ENCODE peak calls at places on chromosomes 12 and 14, in five cellular contexts. K, B, T, L and Y are unnamed samples.

GRCh38 chr12:2959508-2960431 is 573 bp downstream of the TEAD4 start:
- DNase-seq in L (peak), T (peak), B (peak), K (no peak), Y (peak)

GRCh38 chr12:21851151-21851550 is 76.6 kb upstream of the KCNJ8 start:
- DNase-seq in L (no peak), T (no peak), K (no peak), B (no peak), Y (no peak)

GRCh38 chr12:2179953-2180736 is 127.4 kb downstream of the CACNA1C start:
- DNase-seq in T (no peak), K (no peak), L (no peak), B (no peak), Y (no peak)

GRCh38 chr12:52402873-52403510 is 3.1 kb downstream of the KRT82 start:
- DNase-seq in B (no peak), T (no peak), K (no peak), L (no peak), Y (no peak)

GRCh38 chr14:58846682-58847465 is 209.1 kb downstream of the DACT1 start:
- DNase-seq in T (no peak), L (no peak), B (no peak), K (no peak), Y (no peak)

GRCh38 chr14:103770902-103771301 is 55.3 kb downstream of the ZFYVE21 start:
- DNase-seq in T (no peak), K (no peak), B (no peak), L (no peak), Y (no peak)

GRCh38 chr12:1583421-1584078 is 10.8 kb downstream of the FBXL14 start:
- DNase-seq in K (peak), T (peak), L (peak), B (no peak), Y (peak)

GRCh38 chr14:49623941-49624806 is 3.6 kb downstream of the MGAT2 start:
- DNase-seq in T (no peak), B (no peak), K (no peak), L (peak), Y (no peak)

GRCh38 chr14:23137221-23138172 is 18.4 kb upstream of the CEBPE start:
- DNase-seq in K (no peak), B (no peak), L (no peak), T (no peak), Y (no peak)

GRCh38 chr14:58777541-58777979 is 139.8 kb downstream of the DACT1 start:
- DNase-seq in K (no peak), T (no peak), L (no peak), B (no peak), Y (no peak)

GRCh38 chr12:70652451-70652850 is 15.2 kb upstream of the PTPRB start:
- DNase-seq in B (no peak), K (no peak), L (no peak), T (no peak), Y (no peak)

GRCh38 chr12:40308851-40309420 is 84.1 kb downstream of the LRRK2 start:
- DNase-seq in L (no peak), K (no peak), T (no peak), B (no peak), Y (no peak)

GRCh38 chr12:74021937-74022336 is 515.7 kb upstream of the ATXN7L3B start:
- DNase-seq in L (peak), T (peak), B (no peak), K (no peak), Y (no peak)

GRCh38 chr14:77988966-77989365 is 181.2 kb upstream of the NRXN3 start:
- DNase-seq in K (no peak), L (peak), B (no peak), T (no peak), Y (no peak)

GRCh38 chr12:122880155-122880605 is 15.7 kb downstream of the VPS37B start:
- DNase-seq in L (no peak), K (no peak), B (no peak), T (no peak), Y (no peak)

GRCh38 chr12:124698211-124698997 is 131.0 kb upstream of the NCOR2 start:
- DNase-seq in L (no peak), T (no peak), B (no peak), K (no peak), Y (no peak)

GRCh38 chr14:97924922-97925613 is 1127.9 kb downstream of the VRK1 start:
- DNase-seq in K (no peak), L (no peak), T (no peak), B (no peak), Y (no peak)

GRCh38 chr12:62604856-62605255 is 138.2 kb downstream of the MON2 start:
- DNase-seq in T (no peak), L (peak), K (no peak), B (no peak), Y (no peak)

GRCh38 chr12:129870796-129871195 is 33.0 kb downstream of the TMEM132D start:
- DNase-seq in L (no peak), T (no peak), K (no peak), B (no peak), Y (no peak)

GRCh38 chr12:75862692-75863471 is 168.7 kb downstream of the PHLDA1 start:
- DNase-seq in L (no peak), T (no peak), B (no peak), K (no peak), Y (no peak)

GRCh38 chr14:68784995-68785816 is 7.7 kb downstream of the ZFP36L1 start:
- DNase-seq in B (no peak), L (no peak), K (no peak), T (peak), Y (no peak)

GRCh38 chr14:24196071-24197061 is 1.1 kb upstream of the TM9SF1 start:
- DNase-seq in L (peak), T (no peak), K (peak), B (no peak), Y (no peak)

DNA sequence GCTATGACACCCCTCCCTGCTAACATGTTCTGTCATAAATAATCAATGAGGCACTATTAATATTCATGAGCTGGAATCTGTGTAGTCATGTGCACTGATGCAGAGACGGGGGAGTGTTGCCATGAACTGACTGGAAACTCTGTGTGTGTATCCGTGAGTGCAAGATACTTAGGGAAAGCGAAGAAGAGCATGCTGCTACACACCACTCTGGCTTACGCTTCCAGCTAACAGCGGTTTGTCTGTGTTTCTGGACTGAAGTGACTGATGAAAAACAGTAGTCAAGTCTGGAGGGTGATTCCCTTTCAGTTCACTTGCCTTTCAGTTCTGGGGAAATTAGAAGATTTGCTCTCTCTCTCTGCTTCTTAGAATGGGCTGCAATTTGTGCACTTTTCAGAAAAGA is 249.5 kb downstream of the PDZRN4 start:
- DNase-seq in K (no peak), T (no peak), L (no peak), B (no peak), Y (no peak)
- TF ChIP-seq POLR2AphosphoS5 in K (no peak), T (no peak), L (no peak), B (no peak), Y (no peak)

GRCh38 chr14:93430889-93431670 is at the start of gene UNC79:
- DNase-seq in T (peak), B (no peak), K (no peak), L (peak), Y (no peak)
- TF ChIP-seq POLR2A in T (no peak), B (no peak), K (no peak), L (no peak), Y (no peak)

DNA sequence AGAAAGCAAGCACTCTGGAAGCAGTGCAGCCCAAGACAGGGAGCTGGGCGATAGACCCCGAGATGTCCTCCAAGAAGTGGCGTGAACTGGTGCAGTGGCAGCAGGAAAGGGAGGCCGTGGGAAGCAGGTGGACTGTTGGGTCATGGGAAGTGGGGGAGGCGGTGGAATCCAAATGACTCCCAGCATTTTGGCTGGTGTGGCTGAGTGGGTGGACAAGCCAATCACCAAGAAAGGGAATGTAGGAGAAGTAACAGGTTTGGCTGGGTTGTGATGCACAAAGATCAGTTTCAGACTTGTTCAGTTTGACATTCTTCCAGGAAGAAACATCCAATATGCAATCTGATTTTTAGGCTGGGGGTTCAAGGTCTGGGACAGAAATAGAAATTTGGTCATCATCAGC is 46.0 kb upstream of the KTN1 start:
- DNase-seq in B (no peak), T (no peak), K (no peak), L (no peak), Y (no peak)
- TF ChIP-seq TAF1 in B (no peak), T (no peak), K (no peak), L (no peak), Y (no peak)

GRCh38 chr14:95681153-95681552 is 5.1 kb upstream of the TCL1B start:
- DNase-seq in B (no peak), T (no peak), L (no peak), K (no peak), Y (no peak)
- TF ChIP-seq POLR2AphosphoS5 in B (no peak), T (no peak), L (no peak), K (no peak), Y (no peak)